ENCODE peak calls at places on chromosome 3, in four cellular contexts. V, L, U and H are unnamed samples.

GRCh38 chr3:132283440-132283839 is 33.8 kb upstream of the ACP3 start:
- DNase-seq in V (no peak), L (no peak), U (no peak), H (no peak)

GRCh38 chr3:132554437-132554836 is 42.6 kb upstream of the ACKR4 start:
- DNase-seq in V (peak), L (no peak), U (no peak), H (no peak)

GRCh38 chr3:184757010-184757651 is 45.3 kb upstream of the MAGEF1 start:
- DNase-seq in V (no peak), L (no peak), U (no peak), H (no peak)

GRCh38 chr3:17133637-17134545 is 249.1 kb downstream of the PLCL2 start:
- DNase-seq in V (no peak), L (no peak), U (no peak), H (no peak)

GRCh38 chr3:1262246-1262645 is 169.4 kb downstream of the CNTN6 start:
- DNase-seq in V (no peak), L (no peak), U (no peak), H (no peak)

GRCh38 chr3:5214352-5214751 is 26.8 kb downstream of the EDEM1 start:
- DNase-seq in V (no peak), L (no peak), U (no peak), H (no peak)

GRCh38 chr3:43328653-43329052 is 42.3 kb downstream of the SNRK start:
- DNase-seq in V (no peak), L (no peak), U (no peak), H (no peak)

GRCh38 chr3:47283193-47283537 is 421 bp downstream of the KLHL18 start:
- DNase-seq in V (no peak), L (no peak), U (no peak), H (no peak)

GRCh38 chr3:16243706-16244490 is 20.8 kb downstream of the DPH3 start:
- DNase-seq in V (no peak), L (no peak), U (no peak), H (no peak)

GRCh38 chr3:124407260-124407659 is 323.0 kb upstream of the UMPS start:
- DNase-seq in V (no peak), L (no peak), U (no peak), H (no peak)

GRCh38 chr3:42612147-42612680 is 11.7 kb downstream of the NKTR start:
- DNase-seq in V (no peak), L (no peak), U (no peak), H (no peak)

GRCh38 chr3:164451083-164451910 is 627.0 kb downstream of the SI start:
- DNase-seq in V (no peak), L (peak), U (no peak), H (no peak)

GRCh38 chr3:88057650-88058321 is 1.0 kb downstream of the CGGBP1 start:
- DNase-seq in V (no peak), L (no peak), U (no peak), H (no peak)

GRCh38 chr3:61141697-61142096 is 109.6 kb downstream of the FHIT start:
- DNase-seq in V (no peak), L (peak), U (no peak), H (no peak)

GRCh38 chr3:114155370-114155821 is 23.5 kb downstream of the DRD3 start:
- DNase-seq in V (peak), L (peak), U (peak), H (peak)

GRCh38 chr3:126134219-126134975 is 46.0 kb downstream of the ALDH1L1 start:
- DNase-seq in V (peak), L (peak), U (peak), H (peak)

GRCh38 chr3:46321461-46322104 is 32.3 kb upstream of the CCR2 start:
- DNase-seq in V (no peak), L (no peak), U (no peak), H (no peak)

GRCh38 chr3:191316876-191317603 is 12.2 kb upstream of the CCDC50 start:
- DNase-seq in V (no peak), L (no peak), U (no peak), H (no peak)

GRCh38 chr3:3031358-3031757 is 78.8 kb downstream of the IL5RA start:
- DNase-seq in V (no peak), L (no peak), U (no peak), H (no peak)

GRCh38 chr3:127124135-127124534 is 68.8 kb upstream of the PRR23E start:
- DNase-seq in V (no peak), L (no peak), U (no peak), H (no peak)

GRCh38 chr3:132530624-132531023 is 66.4 kb upstream of the ACKR4 start:
- DNase-seq in V (no peak), L (no peak), U (no peak), H (no peak)

GRCh38 chr3:8882171-8882593 is 81.1 kb downstream of the RAD18 start:
- DNase-seq in V (no peak), L (no peak), U (no peak), H (no peak)

GRCh38 chr3:58321791-58322190 is 10.9 kb upstream of the PXK start:
- DNase-seq in V (no peak), L (peak), U (no peak), H (no peak)
- TF ChIP-seq ELF4 in V (no peak), L (no peak), U (no peak), H (no peak)

GRCh38 chr3:151002582-151002981 is 30.1 kb upstream of the CLRN1 start:
- DNase-seq in V (peak), L (no peak), U (no peak), H (no peak)

GRCh38 chr3:151008699-151009098 is 36.2 kb upstream of the CLRN1 start:
- DNase-seq in V (no peak), L (no peak), U (no peak), H (peak)

GRCh38 chr3:151003772-151004127 is 31.2 kb upstream of the CLRN1 start:
- DNase-seq in V (no peak), L (no peak), U (no peak), H (no peak)

GRCh38 chr3:150998996-150999395 is 26.5 kb upstream of the CLRN1 start:
- DNase-seq in V (no peak), L (no peak), U (no peak), H (no peak)

DNA sequence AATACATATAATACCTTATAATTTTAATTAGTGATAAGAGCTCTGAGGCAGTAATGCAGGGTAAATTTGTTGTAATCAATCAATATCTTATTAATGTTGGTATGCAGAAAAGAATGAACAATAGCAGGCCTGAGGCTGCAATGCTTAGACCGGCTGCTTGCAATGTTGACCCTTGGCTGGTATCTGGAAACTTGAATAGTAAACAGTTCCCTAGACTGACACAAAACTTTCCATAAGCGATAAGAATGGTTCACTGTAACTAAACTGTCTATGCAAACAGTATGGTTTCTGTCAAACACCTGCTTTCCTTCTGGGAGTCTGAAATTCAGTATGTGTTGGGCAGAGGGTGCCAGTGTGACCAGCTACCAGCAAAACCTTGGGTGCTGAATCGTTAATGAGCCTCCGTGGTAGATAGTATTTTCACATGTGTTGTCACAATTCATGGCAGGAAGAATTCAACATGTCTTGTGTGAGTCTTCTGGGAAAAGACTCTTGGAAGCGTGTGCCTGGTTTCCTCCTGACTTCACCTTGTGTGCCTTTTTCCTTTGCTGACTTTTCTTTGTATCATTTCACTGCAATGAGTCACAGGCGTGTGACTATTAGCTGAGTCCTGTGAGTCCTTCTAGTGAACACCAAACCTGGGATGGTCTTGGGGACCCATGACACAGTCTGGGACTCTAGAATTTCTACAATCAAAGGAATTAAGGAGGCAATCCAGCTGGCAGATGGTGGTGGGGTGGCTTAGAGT is 30.7 kb upstream of the CLRN1 start:
- DNase-seq in V (peak), L (no peak), U (no peak), H (no peak)
- TF ChIP-seq ELF4 in V (no peak), L (no peak), U (no peak), H (no peak)

GRCh38 chr3:141489184-141489583 is 2.4 kb downstream of the RASA2 start:
- DNase-seq in V (no peak), L (no peak), U (no peak), H (no peak)
- TF ChIP-seq ELF4 in V (no peak), L (no peak), U (no peak), H (no peak)

DNA sequence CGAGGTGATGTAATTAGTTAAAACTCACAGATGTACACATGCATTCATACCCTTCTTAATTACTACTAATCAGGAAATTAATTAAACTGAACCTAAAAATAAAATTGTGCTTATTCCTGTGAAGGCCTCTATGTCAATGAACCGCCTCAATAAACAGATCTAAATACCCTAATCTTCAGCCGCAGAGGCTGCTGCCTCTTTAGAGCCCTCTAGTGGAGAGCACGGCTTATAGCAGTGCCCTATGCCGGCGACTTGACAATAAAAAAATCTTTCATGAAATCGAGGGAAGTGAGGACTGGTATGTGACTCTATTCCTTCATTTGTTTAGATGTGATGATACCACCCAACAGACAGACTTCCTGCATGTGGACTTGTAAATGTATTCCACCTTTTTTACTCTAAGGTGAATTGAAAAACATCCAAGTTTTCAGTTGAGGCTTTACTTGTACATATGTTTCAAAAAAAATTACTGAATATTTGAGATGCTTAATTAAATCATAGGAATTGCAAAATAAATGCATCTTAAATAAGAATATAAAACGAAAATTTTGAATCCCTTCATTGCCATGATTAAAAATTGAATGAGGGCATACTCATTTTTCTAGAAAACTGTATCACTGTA is 8.3 kb upstream of the EPHA3 start:
- DNase-seq in V (peak), L (peak), U (peak), H (peak)
- TF ChIP-seq ELF4 in V (no peak), L (no peak), U (no peak), H (no peak)

GRCh38 chr3:20924646-20925395 is 738.8 kb upstream of the SGO1 start:
- DNase-seq in V (no peak), L (no peak), U (no peak), H (no peak)
- TF ChIP-seq ELF4 in V (no peak), L (no peak), U (no peak), H (no peak)

GRCh38 chr3:128425846-128426127 is 40.9 kb downstream of the DNAJB8 start:
- DNase-seq in V (no peak), L (no peak), U (no peak), H (no peak)

GRCh38 chr3:128425142-128425845 is 41.4 kb downstream of the DNAJB8 start:
- DNase-seq in V (no peak), L (no peak), U (no peak), H (no peak)

GRCh38 chr3:128424508-128425069 is 42.1 kb downstream of the DNAJB8 start:
- DNase-seq in V (no peak), L (no peak), U (peak), H (peak)

GRCh38 chr3:128427175-128427857 is 39.4 kb downstream of the DNAJB8 start:
- DNase-seq in V (no peak), L (no peak), U (no peak), H (no peak)

GRCh38 chr3:128426128-128426921 is 40.4 kb downstream of the DNAJB8 start:
- DNase-seq in V (peak), L (peak), U (peak), H (peak)
- TF ChIP-seq ELF4 in V (no peak), L (no peak), U (no peak), H (no peak)

GRCh38 chr3:195085356-195086130 is 185.4 kb downstream of the XXYLT1 start:
- DNase-seq in V (no peak), L (no peak), U (no peak), H (no peak)

GRCh38 chr3:195086341-195086740 is 184.6 kb downstream of the XXYLT1 start:
- DNase-seq in V (no peak), L (no peak), U (no peak), H (no peak)

GRCh38 chr3:195087321-195087720 is 183.6 kb downstream of the XXYLT1 start:
- DNase-seq in V (no peak), L (no peak), U (no peak), H (no peak)

GRCh38 chr3:195084746-195085145 is 186.2 kb downstream of the XXYLT1 start:
- DNase-seq in V (no peak), L (no peak), U (no peak), H (no peak)

DNA sequence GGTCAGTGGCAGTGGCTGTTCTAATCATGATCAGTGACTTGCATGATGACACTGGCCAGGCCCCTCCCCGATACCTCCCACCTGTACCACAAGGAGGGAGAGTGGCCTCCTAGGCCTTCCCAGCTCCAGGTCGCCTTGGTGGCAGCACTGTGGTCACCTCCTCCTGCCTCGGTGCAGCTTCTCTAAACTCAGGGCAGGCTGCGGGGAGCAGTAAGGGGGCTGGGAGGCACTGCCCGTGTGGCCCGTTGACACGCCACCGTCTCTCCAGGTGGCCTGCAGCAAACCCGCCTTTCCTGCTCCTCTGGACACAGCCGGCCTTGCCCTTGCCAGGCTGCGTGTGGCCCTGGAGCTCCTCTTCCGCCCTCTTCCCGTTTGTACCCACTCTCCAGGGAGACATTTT is 184.1 kb downstream of the XXYLT1 start:
- DNase-seq in V (no peak), L (no peak), U (no peak), H (no peak)
- TF ChIP-seq ELF4 in V (no peak), L (no peak), U (no peak), H (no peak)

GRCh38 chr3:62875103-62876002 is at the start of gene CADPS:
- DNase-seq in V (no peak), L (peak), U (no peak), H (no peak)

GRCh38 chr3:62873672-62874397 is 1.4 kb downstream of the CADPS start:
- DNase-seq in V (no peak), L (peak), U (no peak), H (peak)

GRCh38 chr3:62874398-62875102 is 666 bp downstream of the CADPS start:
- DNase-seq in V (no peak), L (no peak), U (no peak), H (no peak)

GRCh38 chr3:62872318-62872717 is 2.9 kb downstream of the CADPS start:
- DNase-seq in V (no peak), L (no peak), U (no peak), H (no peak)

GRCh38 chr3:62870321-62870720 is 4.9 kb downstream of the CADPS start:
- DNase-seq in V (no peak), L (no peak), U (no peak), H (no peak)
- TF ChIP-seq ELF4 in V (no peak), L (no peak), U (no peak), H (no peak)

DNA sequence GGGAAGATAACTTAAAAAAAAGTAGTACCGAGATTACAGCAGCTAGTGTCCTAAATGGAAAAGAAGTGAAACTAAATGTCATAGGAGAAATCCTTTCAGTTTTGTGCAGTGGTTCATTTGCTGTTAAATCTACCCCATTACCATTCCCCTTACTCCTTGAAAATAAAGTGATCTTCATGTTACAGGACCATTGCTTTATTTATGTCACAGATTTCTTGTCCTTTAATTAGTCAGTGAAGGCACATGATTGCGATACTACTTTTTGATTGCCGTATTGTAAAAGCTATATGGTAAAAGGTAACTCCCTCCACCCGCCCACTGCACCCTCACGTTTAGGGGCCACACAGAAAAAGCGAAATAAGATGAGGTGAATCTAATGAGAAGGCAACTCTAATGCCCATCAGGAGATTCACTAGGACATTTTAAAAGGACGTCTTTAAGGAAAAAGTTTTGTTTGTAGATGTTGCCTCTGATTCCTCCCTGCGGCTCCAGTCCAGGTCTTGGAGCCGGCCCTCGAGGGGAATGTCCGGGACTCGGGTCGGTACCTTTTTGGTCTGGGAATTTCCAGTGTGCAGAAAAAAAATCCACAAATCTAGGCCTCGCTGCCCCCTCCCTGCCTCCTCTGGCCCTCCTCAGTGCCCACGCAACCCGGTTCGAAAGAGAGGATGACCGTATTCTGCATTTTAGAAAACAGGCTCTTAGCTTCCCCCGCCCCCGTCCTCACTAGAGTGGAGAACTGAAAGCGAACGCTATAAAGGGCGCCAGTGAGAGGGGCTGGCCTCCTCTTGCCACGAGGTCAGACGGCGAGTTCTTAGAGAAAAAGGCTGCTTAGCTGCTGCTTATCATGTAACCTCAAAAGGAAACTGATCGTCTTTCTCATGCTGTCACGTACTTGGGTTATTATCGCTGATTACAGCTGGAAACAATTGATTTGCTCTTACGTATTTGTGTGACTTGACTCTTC is 21.8 kb upstream of the NFKBIZ start:
- DNase-seq in V (peak), L (peak), U (peak), H (peak)
- TF ChIP-seq ELF4 in V (no peak), L (no peak), U (no peak), H (no peak)

GRCh38 chr3:194138098-194138474 is 2.1 kb downstream of the HES1 start:
- DNase-seq in V (no peak), L (no peak), U (no peak), H (no peak)
- TF ChIP-seq ELF4 in V (no peak), L (no peak), U (no peak), H (no peak)